ENCODE peak calls at places on chromosome 1, in seven cellular contexts. One of them, this sample, is unnamed.

GRCh38 chr1:205480349-205481278 is 23.9 kb upstream of the CDK18 start:
- DNase-seq in pancreas: no peak
- DNase-seq in stimulated activated naive CD8-positive, alpha-beta T cell treated with anti-CD3 and anti-CD28 coated beads, Interleukin-15, Interleukin-2, amounts not matched to agents 100 U/mL and 50 U/mL, for 24 hours: peak; percentile 75
- DNase-seq in DMS 273 treated with DMSO at 0.1 percent for 48 hours: no peak
- DNase-seq in NCI-H345: no peak
- DNase-seq in stimulated activated CD4-positive, alpha-beta T cell treated with anti-CD3 and anti-CD28 coated beads, Interleukin-1b, Interleukin-23, amount 100 ng/mL, for 1 hour: no peak
- DNase-seq in Daoy: no peak
- DNase-seq in this sample: no peak

GRCh38 chr1:26047278-26047874 is 1.5 kb upstream of the SLC30A2 start:
- DNase-seq in pancreas: no peak
- DNase-seq in stimulated activated naive CD8-positive, alpha-beta T cell treated with anti-CD3 and anti-CD28 coated beads, Interleukin-15, Interleukin-2, amounts not matched to agents 100 U/mL and 50 U/mL, for 24 hours: no peak
- DNase-seq in DMS 273 treated with DMSO at 0.1 percent for 48 hours: no peak
- DNase-seq in NCI-H345: no peak
- DNase-seq in stimulated activated CD4-positive, alpha-beta T cell treated with anti-CD3 and anti-CD28 coated beads, Interleukin-1b, Interleukin-23, amount 100 ng/mL, for 1 hour: no peak
- DNase-seq in Daoy: no peak
- DNase-seq in this sample: no peak

GRCh38 chr1:204728045-204728444 is 42.5 kb upstream of the LRRN2 start:
- DNase-seq in pancreas: no peak
- DNase-seq in stimulated activated naive CD8-positive, alpha-beta T cell treated with anti-CD3 and anti-CD28 coated beads, Interleukin-15, Interleukin-2, amounts not matched to agents 100 U/mL and 50 U/mL, for 24 hours: no peak
- DNase-seq in DMS 273 treated with DMSO at 0.1 percent for 48 hours: no peak
- DNase-seq in NCI-H345: no peak
- DNase-seq in stimulated activated CD4-positive, alpha-beta T cell treated with anti-CD3 and anti-CD28 coated beads, Interleukin-1b, Interleukin-23, amount 100 ng/mL, for 1 hour: no peak
- DNase-seq in Daoy: no peak
- DNase-seq in this sample: no peak

GRCh38 chr1:108865316-108865910 is 8.5 kb upstream of the AKNAD1 start:
- DNase-seq in pancreas: no peak
- DNase-seq in stimulated activated naive CD8-positive, alpha-beta T cell treated with anti-CD3 and anti-CD28 coated beads, Interleukin-15, Interleukin-2, amounts not matched to agents 100 U/mL and 50 U/mL, for 24 hours: no peak
- DNase-seq in DMS 273 treated with DMSO at 0.1 percent for 48 hours: peak; percentile 29
- DNase-seq in NCI-H345: no peak
- DNase-seq in stimulated activated CD4-positive, alpha-beta T cell treated with anti-CD3 and anti-CD28 coated beads, Interleukin-1b, Interleukin-23, amount 100 ng/mL, for 1 hour: no peak
- DNase-seq in Daoy: no peak
- DNase-seq in this sample: no peak

GRCh38 chr1:201015551-201016091 is 7.9 kb downstream of the KIF21B start:
- DNase-seq in pancreas: no peak
- DNase-seq in stimulated activated naive CD8-positive, alpha-beta T cell treated with anti-CD3 and anti-CD28 coated beads, Interleukin-15, Interleukin-2, amounts not matched to agents 100 U/mL and 50 U/mL, for 24 hours: no peak
- DNase-seq in DMS 273 treated with DMSO at 0.1 percent for 48 hours: no peak
- DNase-seq in NCI-H345: no peak
- DNase-seq in stimulated activated CD4-positive, alpha-beta T cell treated with anti-CD3 and anti-CD28 coated beads, Interleukin-1b, Interleukin-23, amount 100 ng/mL, for 1 hour: no peak
- DNase-seq in Daoy: peak; percentile 66
- DNase-seq in this sample: no peak

GRCh38 chr1:55129194-55129728 is 85.9 kb downstream of the USP24 start:
- DNase-seq in pancreas: no peak
- DNase-seq in stimulated activated naive CD8-positive, alpha-beta T cell treated with anti-CD3 and anti-CD28 coated beads, Interleukin-15, Interleukin-2, amounts not matched to agents 100 U/mL and 50 U/mL, for 24 hours: no peak
- DNase-seq in DMS 273 treated with DMSO at 0.1 percent for 48 hours: no peak
- DNase-seq in NCI-H345: no peak
- DNase-seq in stimulated activated CD4-positive, alpha-beta T cell treated with anti-CD3 and anti-CD28 coated beads, Interleukin-1b, Interleukin-23, amount 100 ng/mL, for 1 hour: no peak
- DNase-seq in Daoy: peak; percentile 73
- DNase-seq in this sample: no peak

GRCh38 chr1:12454406-12455391 is 163.3 kb downstream of the DHRS3 start:
- DNase-seq in pancreas: no peak
- DNase-seq in stimulated activated naive CD8-positive, alpha-beta T cell treated with anti-CD3 and anti-CD28 coated beads, Interleukin-15, Interleukin-2, amounts not matched to agents 100 U/mL and 50 U/mL, for 24 hours: no peak
- DNase-seq in DMS 273 treated with DMSO at 0.1 percent for 48 hours: no peak
- DNase-seq in NCI-H345: no peak
- DNase-seq in stimulated activated CD4-positive, alpha-beta T cell treated with anti-CD3 and anti-CD28 coated beads, Interleukin-1b, Interleukin-23, amount 100 ng/mL, for 1 hour: no peak
- DNase-seq in Daoy: peak; percentile 76
- DNase-seq in this sample: no peak

GRCh38 chr1:222413436-222413835 is 134.5 kb downstream of the HHIPL2 start:
- DNase-seq in pancreas: no peak
- DNase-seq in stimulated activated naive CD8-positive, alpha-beta T cell treated with anti-CD3 and anti-CD28 coated beads, Interleukin-15, Interleukin-2, amounts not matched to agents 100 U/mL and 50 U/mL, for 24 hours: no peak
- DNase-seq in DMS 273 treated with DMSO at 0.1 percent for 48 hours: no peak
- DNase-seq in NCI-H345: no peak
- DNase-seq in stimulated activated CD4-positive, alpha-beta T cell treated with anti-CD3 and anti-CD28 coated beads, Interleukin-1b, Interleukin-23, amount 100 ng/mL, for 1 hour: no peak
- DNase-seq in Daoy: no peak
- DNase-seq in this sample: no peak

GRCh38 chr1:212984522-212985291 is 31.0 kb downstream of the ANGEL2 start:
- DNase-seq in pancreas: no peak
- DNase-seq in stimulated activated naive CD8-positive, alpha-beta T cell treated with anti-CD3 and anti-CD28 coated beads, Interleukin-15, Interleukin-2, amounts not matched to agents 100 U/mL and 50 U/mL, for 24 hours: no peak
- DNase-seq in DMS 273 treated with DMSO at 0.1 percent for 48 hours: no peak
- DNase-seq in NCI-H345: no peak
- DNase-seq in stimulated activated CD4-positive, alpha-beta T cell treated with anti-CD3 and anti-CD28 coated beads, Interleukin-1b, Interleukin-23, amount 100 ng/mL, for 1 hour: no peak
- DNase-seq in Daoy: no peak
- DNase-seq in this sample: no peak

GRCh38 chr1:31324992-31325391 is 28.2 kb downstream of the ZCCHC17 start:
- DNase-seq in pancreas: no peak
- DNase-seq in stimulated activated naive CD8-positive, alpha-beta T cell treated with anti-CD3 and anti-CD28 coated beads, Interleukin-15, Interleukin-2, amounts not matched to agents 100 U/mL and 50 U/mL, for 24 hours: no peak
- DNase-seq in DMS 273 treated with DMSO at 0.1 percent for 48 hours: no peak
- DNase-seq in NCI-H345: no peak
- DNase-seq in stimulated activated CD4-positive, alpha-beta T cell treated with anti-CD3 and anti-CD28 coated beads, Interleukin-1b, Interleukin-23, amount 100 ng/mL, for 1 hour: no peak
- DNase-seq in Daoy: no peak
- DNase-seq in this sample: no peak

GRCh38 chr1:154696001-154696400 is 88.0 kb upstream of the ADAR start:
- DNase-seq in pancreas: no peak
- DNase-seq in stimulated activated naive CD8-positive, alpha-beta T cell treated with anti-CD3 and anti-CD28 coated beads, Interleukin-15, Interleukin-2, amounts not matched to agents 100 U/mL and 50 U/mL, for 24 hours: no peak
- DNase-seq in DMS 273 treated with DMSO at 0.1 percent for 48 hours: no peak
- DNase-seq in NCI-H345: no peak
- DNase-seq in stimulated activated CD4-positive, alpha-beta T cell treated with anti-CD3 and anti-CD28 coated beads, Interleukin-1b, Interleukin-23, amount 100 ng/mL, for 1 hour: no peak
- DNase-seq in Daoy: no peak
- DNase-seq in this sample: no peak